ENCODE peak calls at places on chromosomes 11 and 22, in four cellular contexts. T is stomach; Q is AG10803; G is Jurkat, Clone E6-1. N is an unnamed sample.

GRCh38 chr11:117175104-117175503 is 3.4 kb upstream of the SIDT2 start:
- DNase-seq in Q (no peak), T (peak), G (no peak), N (no peak)

GRCh38 chr22:31614781-31615480 is 47.1 kb downstream of the PISD start:
- DNase-seq in G (no peak), T (no peak), Q (no peak), N (no peak)

GRCh38 chr11:72649215-72649976 is 24.8 kb downstream of the PDE2A start:
- DNase-seq in T (no peak), G (no peak), Q (no peak), N (no peak)

GRCh38 chr11:68855205-68855978 is 13.7 kb upstream of the CPT1A start:
- DNase-seq in Q (peak), G (no peak), T (no peak), N (peak)

GRCh38 chr11:66015094-66015881 is 3.5 kb downstream of the CST6 start:
- DNase-seq in T (no peak), Q (peak), G (no peak), N (peak)

GRCh38 chr11:86565787-86566186 is 106.6 kb downstream of the ME3 start:
- DNase-seq in T (no peak), Q (no peak), G (no peak), N (no peak)

GRCh38 chr22:30969532-30970355 is 679 bp downstream of the TUG1 start:
- DNase-seq in Q (peak), G (peak), T (peak), N (peak)

GRCh38 chr22:42434283-42434682 is 2.1 kb upstream of the NFAM1 start:
- DNase-seq in G (no peak), Q (no peak), T (no peak), N (no peak)

GRCh38 chr11:127789887-127790286 is 789.3 kb upstream of the KIRREL3 start:
- DNase-seq in Q (no peak), G (peak), T (no peak), N (no peak)

GRCh38 chr11:45411221-45411946 is 125.2 kb upstream of the SYT13 start:
- DNase-seq in Q (peak), G (no peak), T (no peak), N (no peak)

DNA sequence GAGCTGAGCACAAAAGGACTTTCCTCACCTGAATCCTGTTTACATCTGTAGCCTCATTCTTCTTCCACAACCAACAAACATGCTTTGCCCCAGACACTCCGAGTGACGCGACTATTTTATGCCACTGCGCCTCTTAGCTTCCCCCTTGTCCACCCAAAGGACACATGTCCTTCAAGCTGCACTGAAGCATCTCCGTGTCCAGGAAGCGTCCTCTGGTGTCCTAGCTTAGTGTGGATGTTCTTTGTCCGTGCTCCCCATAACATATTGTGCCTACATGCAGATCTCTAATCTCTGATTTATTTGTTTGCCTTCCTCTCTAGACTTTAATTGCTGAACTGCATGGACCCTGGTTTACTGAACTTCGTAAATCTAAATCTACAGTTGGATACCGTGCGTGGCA is 20.1 kb upstream of the CECR2 start:
- DNase-seq in Q (no peak), T (no peak), G (no peak), N (no peak)
- H3K4me3 ChIP-seq in Q (no peak), T (no peak), G (no peak), N (no peak)

GRCh38 chr11:111908639-111909305 is 2.8 kb downstream of the CRYAB start:
- DNase-seq in Q (no peak), G (no peak), T (no peak), N (no peak)

GRCh38 chr11:111911563-111912401 is at the start of gene CRYAB:
- DNase-seq in G (no peak), T (peak), Q (peak), N (peak)

GRCh38 chr11:111912535-111912934 is at the start of gene HSPB2:
- DNase-seq in T (no peak), G (no peak), Q (no peak), N (peak)

GRCh38 chr11:111909378-111909777 is 2.2 kb downstream of the CRYAB start:
- DNase-seq in Q (no peak), T (no peak), G (no peak), N (no peak)

DNA sequence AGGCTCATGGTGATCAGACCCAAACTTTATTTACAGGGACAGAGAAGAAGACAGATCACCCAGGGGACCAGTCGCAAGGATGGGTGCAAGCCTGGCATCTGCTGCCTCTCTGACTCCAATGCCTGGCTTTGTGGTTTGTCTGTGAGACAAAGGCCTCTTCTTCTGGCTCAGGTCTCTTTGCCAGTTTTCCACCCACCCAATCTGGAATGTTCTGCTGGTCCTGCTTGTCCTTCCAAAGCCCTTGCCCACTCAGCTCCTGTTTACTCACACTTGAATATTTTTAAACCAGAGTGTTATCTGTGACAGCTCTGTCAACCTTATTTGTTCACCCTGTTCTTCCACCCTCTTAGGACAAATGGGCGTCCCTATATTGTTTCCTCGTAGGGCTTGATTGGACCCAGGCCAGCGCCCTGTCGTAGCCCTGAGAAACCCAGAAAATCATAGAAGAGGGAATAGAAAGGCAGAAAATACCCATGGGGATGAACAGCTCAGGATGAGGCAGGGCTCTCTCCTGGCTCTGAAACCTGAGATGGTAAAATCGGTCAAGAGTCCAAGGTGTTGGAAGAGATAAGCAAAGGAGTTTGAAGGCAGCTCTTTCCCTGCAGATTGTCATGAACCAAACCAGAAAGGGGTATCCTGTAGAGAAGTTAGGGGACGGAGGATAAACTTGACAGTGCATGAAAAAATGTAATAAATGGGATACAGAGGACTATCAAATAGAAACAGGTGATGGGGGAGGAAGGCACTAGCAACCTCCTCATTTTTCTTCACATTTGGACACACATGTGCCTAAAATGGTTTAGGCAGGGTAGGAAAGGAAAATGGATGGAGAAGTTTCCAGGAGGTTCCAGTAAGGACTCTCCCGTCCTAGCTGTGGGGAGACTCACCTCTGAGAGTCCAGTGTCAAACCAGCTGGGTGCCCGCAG is 670 bp downstream of the CRYAB start:
- DNase-seq in G (no peak), T (no peak), Q (no peak), N (peak)
- H3K4me3 ChIP-seq in G (no peak), T (peak), Q (peak), N (peak)

DNA sequence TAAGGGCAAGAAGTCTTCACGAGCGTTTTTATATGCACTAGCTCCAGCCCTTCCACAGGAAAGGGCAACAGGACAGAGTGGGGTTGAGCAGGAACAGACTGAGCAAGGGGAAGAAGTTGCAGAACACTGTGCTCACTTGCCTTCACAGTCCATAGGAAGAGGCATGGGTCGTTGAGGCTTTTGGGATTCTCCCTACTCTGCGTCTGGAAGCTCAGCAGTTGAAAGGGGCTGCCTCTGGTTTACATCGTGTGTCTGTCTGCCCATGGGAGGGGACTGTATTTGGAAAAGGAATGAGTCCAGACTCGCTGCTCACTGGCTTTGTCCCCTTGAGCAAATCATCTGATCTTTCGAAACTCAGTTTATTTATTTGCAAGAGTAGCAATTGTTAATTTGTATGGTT is 1.1 kb upstream of the PDGFD start:
- DNase-seq in Q (no peak), G (no peak), T (no peak), N (no peak)
- H3K4me3 ChIP-seq in Q (no peak), G (no peak), T (no peak), N (no peak)

GRCh38 chr11:64447717-64448598 is 89.0 kb downstream of the RPS6KA4 start:
- DNase-seq in Q (peak), T (peak), G (no peak), N (no peak)
- H3K4me3 ChIP-seq in Q (peak), T (peak), G (peak), N (no peak)

N was measured in heart left ventricle.